ENCODE peak calls at places on chromosomes 5 and 9, in eight cellular contexts. One of them, this sample, is unnamed.

GRCh38 chr9:131732636-131733340 is 7.1 kb downstream of the RAPGEF1 start:
- DNase-seq in BE2C: no peak
- DNase-seq in psoas muscle: no peak
- DNase-seq in mammary epithelial cell: no peak
- DNase-seq in heart left ventricle: no peak
- DNase-seq in HAP-1: no peak
- DNase-seq in neuronal stem cell: no peak
- DNase-seq in cardiac muscle cell: no peak
- DNase-seq in this sample: no peak

GRCh38 chr5:68431181-68431580 is 215.6 kb downstream of the PIK3R1 start:
- DNase-seq in BE2C: no peak
- DNase-seq in neuronal stem cell: no peak
- DNase-seq in cardiac muscle cell: no peak
- DNase-seq in psoas muscle: no peak
- DNase-seq in HAP-1: no peak
- DNase-seq in mammary epithelial cell: peak; percentile 50
- DNase-seq in heart left ventricle: no peak
- DNase-seq in this sample: no peak

GRCh38 chr5:39587675-39588074 is 162.9 kb upstream of the DAB2 start:
- DNase-seq in BE2C: no peak
- DNase-seq in neuronal stem cell: no peak
- DNase-seq in psoas muscle: no peak
- DNase-seq in heart left ventricle: no peak
- DNase-seq in HAP-1: no peak
- DNase-seq in cardiac muscle cell: no peak
- DNase-seq in mammary epithelial cell: no peak
- DNase-seq in this sample: no peak

GRCh38 chr5:1522601-1523479 is 920 bp downstream of the LPCAT1 start:
- DNase-seq in psoas muscle: peak; percentile 34
- DNase-seq in BE2C: no peak
- DNase-seq in heart left ventricle: peak; percentile 65
- DNase-seq in mammary epithelial cell: peak; percentile 17
- DNase-seq in HAP-1: no peak
- DNase-seq in neuronal stem cell: no peak
- DNase-seq in cardiac muscle cell: peak; percentile 42
- DNase-seq in this sample: no peak

GRCh38 chr9:91214867-91215266 is 146.9 kb downstream of the AUH start:
- DNase-seq in BE2C: no peak
- DNase-seq in psoas muscle: no peak
- DNase-seq in neuronal stem cell: no peak
- DNase-seq in cardiac muscle cell: no peak
- DNase-seq in heart left ventricle: no peak
- DNase-seq in mammary epithelial cell: no peak
- DNase-seq in HAP-1: no peak
- DNase-seq in this sample: no peak

GRCh38 chr9:60546406-60546805 is 367.8 kb upstream of the SPATA31A5 start:
- DNase-seq in mammary epithelial cell: no peak
- DNase-seq in HAP-1: no peak
- DNase-seq in heart left ventricle: peak; percentile 37
- DNase-seq in psoas muscle: no peak
- DNase-seq in neuronal stem cell: no peak
- DNase-seq in BE2C: no peak
- DNase-seq in cardiac muscle cell: no peak
- DNase-seq in this sample: no peak

GRCh38 chr5:151094054-151094858 is 13.4 kb upstream of the TNIP1 start:
- DNase-seq in cardiac muscle cell: no peak
- DNase-seq in BE2C: no peak
- DNase-seq in HAP-1: no peak
- DNase-seq in mammary epithelial cell: peak; percentile 82
- DNase-seq in neuronal stem cell: no peak
- DNase-seq in psoas muscle: no peak
- DNase-seq in heart left ventricle: no peak
- DNase-seq in this sample: no peak

GRCh38 chr5:83614841-83615240 is 105.8 kb downstream of the HAPLN1 start:
- DNase-seq in psoas muscle: no peak
- DNase-seq in mammary epithelial cell: no peak
- DNase-seq in BE2C: no peak
- DNase-seq in heart left ventricle: no peak
- DNase-seq in cardiac muscle cell: no peak
- DNase-seq in HAP-1: no peak
- DNase-seq in neuronal stem cell: no peak
- DNase-seq in this sample: no peak

GRCh38 chr5:150263801-150264621 is 25.6 kb downstream of the CAMK2A start:
- DNase-seq in BE2C: no peak
- DNase-seq in mammary epithelial cell: peak; percentile 98
- DNase-seq in psoas muscle: peak; percentile 53
- DNase-seq in heart left ventricle: peak; percentile 54
- DNase-seq in neuronal stem cell: no peak
- DNase-seq in HAP-1: no peak
- DNase-seq in cardiac muscle cell: peak; percentile 60
- DNase-seq in this sample: no peak

GRCh38 chr5:109987355-109987754 is 297.6 kb downstream of the MAN2A1 start:
- DNase-seq in neuronal stem cell: no peak
- DNase-seq in BE2C: no peak
- DNase-seq in HAP-1: no peak
- DNase-seq in heart left ventricle: no peak
- DNase-seq in cardiac muscle cell: no peak
- DNase-seq in psoas muscle: no peak
- DNase-seq in mammary epithelial cell: no peak
- DNase-seq in this sample: no peak

GRCh38 chr9:80841888-80842287 is 847.5 kb downstream of the TLE1 start:
- DNase-seq in cardiac muscle cell: no peak
- DNase-seq in psoas muscle: no peak
- DNase-seq in mammary epithelial cell: no peak
- DNase-seq in neuronal stem cell: no peak
- DNase-seq in BE2C: no peak
- DNase-seq in HAP-1: no peak
- DNase-seq in heart left ventricle: no peak
- DNase-seq in this sample: no peak

GRCh38 chr5:179327026-179327735 is 18.1 kb downstream of the ADAMTS2 start:
- DNase-seq in BE2C: no peak
- DNase-seq in heart left ventricle: peak; percentile 24
- DNase-seq in psoas muscle: peak; percentile 16
- DNase-seq in mammary epithelial cell: no peak
- DNase-seq in cardiac muscle cell: no peak
- DNase-seq in neuronal stem cell: no peak
- DNase-seq in HAP-1: no peak
- DNase-seq in this sample: no peak

GRCh38 chr9:121318631-121319393 is 50.9 kb downstream of the GSN start:
- DNase-seq in psoas muscle: no peak
- DNase-seq in BE2C: no peak
- DNase-seq in mammary epithelial cell: no peak
- DNase-seq in HAP-1: no peak
- DNase-seq in cardiac muscle cell: no peak
- DNase-seq in neuronal stem cell: no peak
- DNase-seq in heart left ventricle: no peak
- DNase-seq in this sample: no peak

GRCh38 chr9:121316852-121317373 is 49.0 kb downstream of the GSN start:
- DNase-seq in neuronal stem cell: no peak
- DNase-seq in psoas muscle: no peak
- DNase-seq in heart left ventricle: no peak
- DNase-seq in mammary epithelial cell: no peak
- DNase-seq in HAP-1: no peak
- DNase-seq in cardiac muscle cell: no peak
- DNase-seq in BE2C: no peak
- DNase-seq in this sample: no peak

GRCh38 chr9:121321039-121321503 is 49.0 kb downstream of the STOM start:
- DNase-seq in cardiac muscle cell: no peak
- DNase-seq in neuronal stem cell: no peak
- DNase-seq in heart left ventricle: no peak
- DNase-seq in psoas muscle: no peak
- DNase-seq in mammary epithelial cell: no peak
- DNase-seq in HAP-1: no peak
- DNase-seq in BE2C: no peak
- DNase-seq in this sample: no peak

GRCh38 chr9:121317737-121318630 is 50.0 kb downstream of the GSN start:
- DNase-seq in BE2C: no peak
- DNase-seq in heart left ventricle: no peak
- DNase-seq in mammary epithelial cell: no peak
- DNase-seq in neuronal stem cell: no peak
- DNase-seq in psoas muscle: no peak
- DNase-seq in HAP-1: no peak
- DNase-seq in cardiac muscle cell: no peak
- DNase-seq in this sample: no peak

DNA sequence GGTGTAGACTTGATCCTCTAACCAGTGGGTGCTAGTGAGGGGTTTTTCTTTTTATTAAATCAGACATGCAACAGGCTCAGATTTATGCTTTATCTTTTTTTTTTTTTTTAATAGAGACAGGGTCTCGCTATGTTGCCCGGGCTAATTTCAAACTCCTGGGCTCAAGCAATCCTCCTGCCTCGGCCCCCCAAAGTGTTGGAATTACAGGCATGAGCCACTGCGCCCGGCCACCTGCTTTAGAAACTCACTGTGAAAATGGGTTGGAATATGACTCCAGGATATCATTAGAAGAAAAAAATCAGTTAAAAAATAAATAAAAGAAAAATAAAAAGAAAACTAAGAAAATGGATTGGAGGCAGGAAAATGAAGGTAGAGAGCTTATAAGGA is 50.7 kb downstream of the STOM start:
- DNase-seq in HAP-1: no peak
- DNase-seq in psoas muscle: no peak
- DNase-seq in mammary epithelial cell: no peak
- DNase-seq in neuronal stem cell: no peak
- DNase-seq in BE2C: no peak
- DNase-seq in cardiac muscle cell: no peak
- DNase-seq in heart left ventricle: no peak
- DNase-seq in this sample: no peak
- H3K4me3 ChIP-seq in HAP-1: no peak overlapping the region
- H3K4me3 ChIP-seq in psoas muscle: no peak overlapping the region
- H3K4me3 ChIP-seq in mammary epithelial cell: no peak overlapping the region
- H3K4me3 ChIP-seq in neuronal stem cell: no peak overlapping the region
- H3K4me3 ChIP-seq in BE2C: no peak overlapping the region
- H3K4me3 ChIP-seq in cardiac muscle cell: no peak overlapping the region
- H3K4me3 ChIP-seq in heart left ventricle: no peak overlapping the region
- H3K4me3 ChIP-seq in this sample: no peak overlapping the region

DNA sequence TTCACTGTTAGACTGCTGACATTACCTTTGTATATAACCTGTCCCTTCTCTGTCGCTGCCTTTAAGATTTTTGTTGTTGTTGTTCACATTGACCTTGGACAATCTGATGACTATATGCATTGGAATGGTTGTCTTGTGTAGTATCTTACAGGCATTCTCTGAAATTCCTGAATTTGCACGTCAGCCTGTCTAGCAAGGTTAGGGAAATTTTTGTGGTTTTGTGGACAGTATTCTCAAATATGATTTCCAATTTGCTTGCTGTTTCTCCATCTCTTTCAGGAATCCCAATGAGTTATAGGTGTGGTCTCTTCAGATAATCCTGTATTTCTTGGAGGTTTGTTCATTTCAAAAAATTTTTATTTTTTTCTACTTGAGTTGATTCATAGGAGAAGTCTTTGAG is 140.8 kb downstream of the PRR16 start:
- DNase-seq in mammary epithelial cell: peak; percentile 86
- DNase-seq in psoas muscle: no peak
- DNase-seq in neuronal stem cell: no peak
- DNase-seq in cardiac muscle cell: no peak
- DNase-seq in heart left ventricle: no peak
- DNase-seq in BE2C: no peak
- DNase-seq in HAP-1: no peak
- DNase-seq in this sample: no peak
- H3K4me3 ChIP-seq in mammary epithelial cell: no peak overlapping the region
- H3K4me3 ChIP-seq in psoas muscle: no peak overlapping the region
- H3K4me3 ChIP-seq in neuronal stem cell: no peak overlapping the region
- H3K4me3 ChIP-seq in cardiac muscle cell: no peak overlapping the region
- H3K4me3 ChIP-seq in heart left ventricle: no peak overlapping the region
- H3K4me3 ChIP-seq in BE2C: no peak overlapping the region
- H3K4me3 ChIP-seq in HAP-1: no peak overlapping the region
- H3K4me3 ChIP-seq in this sample: no peak overlapping the region

GRCh38 chr5:58043607-58043945 is 416.3 kb downstream of the PLK2 start:
- DNase-seq in BE2C: no peak
- DNase-seq in HAP-1: no peak
- DNase-seq in neuronal stem cell: no peak
- DNase-seq in mammary epithelial cell: no peak
- DNase-seq in cardiac muscle cell: no peak
- DNase-seq in psoas muscle: no peak
- DNase-seq in heart left ventricle: no peak
- DNase-seq in this sample: no peak

GRCh38 chr5:58041884-58042283 is 418.0 kb downstream of the PLK2 start:
- DNase-seq in BE2C: no peak
- DNase-seq in heart left ventricle: no peak
- DNase-seq in mammary epithelial cell: no peak
- DNase-seq in HAP-1: no peak
- DNase-seq in cardiac muscle cell: no peak
- DNase-seq in psoas muscle: no peak
- DNase-seq in neuronal stem cell: no peak
- DNase-seq in this sample: no peak

GRCh38 chr5:58042933-58043606 is 416.8 kb downstream of the PLK2 start:
- DNase-seq in heart left ventricle: no peak
- DNase-seq in psoas muscle: no peak
- DNase-seq in cardiac muscle cell: no peak
- DNase-seq in BE2C: no peak
- DNase-seq in neuronal stem cell: no peak
- DNase-seq in mammary epithelial cell: peak; percentile 48
- DNase-seq in HAP-1: no peak
- DNase-seq in this sample: no peak

GRCh38 chr5:58040044-58040443 is 419.8 kb downstream of the PLK2 start:
- DNase-seq in mammary epithelial cell: no peak
- DNase-seq in HAP-1: no peak
- DNase-seq in neuronal stem cell: no peak
- DNase-seq in psoas muscle: no peak
- DNase-seq in heart left ventricle: no peak
- DNase-seq in cardiac muscle cell: no peak
- DNase-seq in BE2C: no peak
- DNase-seq in this sample: no peak

DNA sequence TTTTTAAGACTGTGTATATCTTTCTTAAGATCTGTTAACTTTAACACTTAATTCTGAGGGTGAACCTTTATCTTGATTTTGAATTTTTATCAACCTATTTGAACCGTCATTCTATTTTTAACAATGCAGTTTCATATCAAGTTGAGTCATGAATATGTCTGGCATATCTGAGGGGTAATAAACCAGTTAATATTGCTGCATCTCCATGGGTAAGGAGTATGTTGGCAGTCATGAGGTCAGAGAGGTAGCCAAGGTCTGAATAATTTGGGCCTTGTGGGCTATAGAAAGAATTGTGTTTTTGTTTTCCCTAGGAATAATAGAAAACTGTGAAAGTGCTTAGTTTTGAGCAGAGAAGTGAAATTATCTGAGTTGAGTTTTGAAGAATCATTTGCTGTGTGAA is 419.0 kb downstream of the PLK2 start:
- DNase-seq in mammary epithelial cell: no peak
- DNase-seq in neuronal stem cell: no peak
- DNase-seq in BE2C: no peak
- DNase-seq in cardiac muscle cell: no peak
- DNase-seq in psoas muscle: no peak
- DNase-seq in HAP-1: no peak
- DNase-seq in heart left ventricle: no peak
- DNase-seq in this sample: no peak
- H3K4me3 ChIP-seq in mammary epithelial cell: no peak overlapping the region
- H3K4me3 ChIP-seq in neuronal stem cell: no peak overlapping the region
- H3K4me3 ChIP-seq in BE2C: no peak overlapping the region
- H3K4me3 ChIP-seq in cardiac muscle cell: no peak overlapping the region
- H3K4me3 ChIP-seq in psoas muscle: no peak overlapping the region
- H3K4me3 ChIP-seq in HAP-1: no peak overlapping the region
- H3K4me3 ChIP-seq in heart left ventricle: no peak overlapping the region
- H3K4me3 ChIP-seq in this sample: no peak overlapping the region

DNA sequence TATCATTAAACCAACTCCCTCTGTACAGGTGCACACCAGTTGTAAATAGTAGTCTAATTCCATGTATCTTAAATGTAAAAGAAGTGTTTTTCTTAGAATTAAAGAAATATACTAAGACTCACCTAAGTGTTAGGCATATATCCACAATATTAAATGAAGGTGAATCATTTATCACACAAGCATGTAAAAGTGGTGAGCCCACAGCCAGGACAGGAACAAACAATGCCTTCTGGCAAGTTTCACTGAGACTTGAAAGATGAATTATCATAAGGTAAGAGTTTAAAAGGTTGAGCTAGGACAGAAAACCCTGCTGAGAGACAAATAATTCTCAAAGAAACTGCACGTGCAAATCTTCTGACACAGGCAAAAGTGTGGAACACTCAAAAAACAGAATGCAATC is 832.5 kb downstream of the TAF11L14 start:
- DNase-seq in neuronal stem cell: no peak
- DNase-seq in mammary epithelial cell: no peak
- DNase-seq in psoas muscle: no peak
- DNase-seq in cardiac muscle cell: no peak
- DNase-seq in heart left ventricle: no peak
- DNase-seq in HAP-1: no peak
- DNase-seq in BE2C: no peak
- DNase-seq in this sample: no peak
- H3K4me3 ChIP-seq in neuronal stem cell: no peak overlapping the region
- H3K4me3 ChIP-seq in mammary epithelial cell: no peak overlapping the region
- H3K4me3 ChIP-seq in psoas muscle: no peak overlapping the region
- H3K4me3 ChIP-seq in cardiac muscle cell: no peak overlapping the region
- H3K4me3 ChIP-seq in heart left ventricle: no peak overlapping the region
- H3K4me3 ChIP-seq in HAP-1: no peak overlapping the region
- H3K4me3 ChIP-seq in BE2C: no peak overlapping the region
- H3K4me3 ChIP-seq in this sample: no peak overlapping the region